ENCODE peak calls at places on chromosome 1, in ten cellular contexts. One of them, this sample, is unnamed. For H3K4me1, the result is how much of the 10 kb centered on the place peaks cover.

GRCh38 chr1:36156329-36157114 is 562 bp downstream of the MAP7D1 start:
- DNase-seq in NT2/D1: peak
- DNase-seq in PC-9: no peak
- DNase-seq in body of pancreas: peak
- DNase-seq in tibial nerve: peak
- DNase-seq in uterus: peak
- DNase-seq in lower lobe of right lung: peak
- DNase-seq in A549: peak
- DNase-seq in cardiac muscle cell: peak
- DNase-seq in GM23248: peak
- DNase-seq in this sample: peak

GRCh38 chr1:8525291-8526275 is 207.7 kb downstream of the SLC45A1 start:
- DNase-seq in NT2/D1: peak
- DNase-seq in PC-9: peak
- DNase-seq in body of pancreas: peak
- DNase-seq in tibial nerve: peak
- DNase-seq in uterus: peak
- DNase-seq in lower lobe of right lung: peak
- DNase-seq in A549: peak
- DNase-seq in cardiac muscle cell: peak
- DNase-seq in GM23248: peak
- DNase-seq in this sample: peak

GRCh38 chr1:30763654-30764248 is 6.2 kb upstream of the LAPTM5 start:
- DNase-seq in NT2/D1: no peak
- DNase-seq in PC-9: no peak
- DNase-seq in body of pancreas: no peak
- DNase-seq in tibial nerve: no peak
- DNase-seq in uterus: peak
- DNase-seq in lower lobe of right lung: no peak
- DNase-seq in A549: no peak
- DNase-seq in cardiac muscle cell: no peak
- DNase-seq in GM23248: peak
- DNase-seq in this sample: peak

GRCh38 chr1:161928056-161928455 is 95.6 kb downstream of the OLFML2B start:
- DNase-seq in NT2/D1: no peak
- DNase-seq in PC-9: no peak
- DNase-seq in body of pancreas: no peak
- DNase-seq in tibial nerve: no peak
- DNase-seq in uterus: no peak
- DNase-seq in lower lobe of right lung: no peak
- DNase-seq in A549: no peak
- DNase-seq in cardiac muscle cell: no peak
- DNase-seq in GM23248: no peak
- DNase-seq in this sample: no peak

GRCh38 chr1:119462964-119463363 is 44.0 kb upstream of the HSD3B1 start:
- DNase-seq in NT2/D1: no peak
- DNase-seq in PC-9: no peak
- DNase-seq in body of pancreas: no peak
- DNase-seq in tibial nerve: no peak
- DNase-seq in uterus: no peak
- DNase-seq in lower lobe of right lung: no peak
- DNase-seq in A549: no peak
- DNase-seq in cardiac muscle cell: no peak
- DNase-seq in GM23248: no peak
- DNase-seq in this sample: no peak

GRCh38 chr1:89590341-89591080 is 42.4 kb upstream of the LRRC8C start:
- DNase-seq in NT2/D1: no peak
- DNase-seq in PC-9: no peak
- DNase-seq in body of pancreas: no peak
- DNase-seq in tibial nerve: no peak
- DNase-seq in uterus: no peak
- DNase-seq in lower lobe of right lung: no peak
- DNase-seq in A549: no peak
- DNase-seq in cardiac muscle cell: no peak
- DNase-seq in GM23248: peak
- DNase-seq in this sample: no peak

GRCh38 chr1:55876276-55877060 is 661.3 kb upstream of the USP24 start:
- DNase-seq in NT2/D1: no peak
- DNase-seq in PC-9: no peak
- DNase-seq in body of pancreas: no peak
- DNase-seq in tibial nerve: no peak
- DNase-seq in uterus: peak
- DNase-seq in lower lobe of right lung: no peak
- DNase-seq in A549: no peak
- DNase-seq in cardiac muscle cell: no peak
- DNase-seq in GM23248: no peak
- DNase-seq in this sample: no peak

GRCh38 chr1:48793863-48794262 is 17.2 kb upstream of the BEND5 start:
- DNase-seq in NT2/D1: no peak
- DNase-seq in PC-9: no peak
- DNase-seq in body of pancreas: no peak
- DNase-seq in tibial nerve: no peak
- DNase-seq in uterus: no peak
- DNase-seq in lower lobe of right lung: no peak
- DNase-seq in A549: no peak
- DNase-seq in cardiac muscle cell: no peak
- DNase-seq in GM23248: no peak
- DNase-seq in this sample: no peak

GRCh38 chr1:21897844-21898243 is 39.3 kb downstream of the HSPG2 start:
- DNase-seq in NT2/D1: no peak
- DNase-seq in PC-9: no peak
- DNase-seq in body of pancreas: no peak
- DNase-seq in tibial nerve: no peak
- DNase-seq in uterus: no peak
- DNase-seq in lower lobe of right lung: no peak
- DNase-seq in A549: no peak
- DNase-seq in cardiac muscle cell: no peak
- DNase-seq in GM23248: no peak
- DNase-seq in this sample: no peak

GRCh38 chr1:21899267-21899810 is 37.8 kb downstream of the HSPG2 start:
- DNase-seq in NT2/D1: no peak
- DNase-seq in PC-9: no peak
- DNase-seq in body of pancreas: no peak
- DNase-seq in tibial nerve: no peak
- DNase-seq in uterus: no peak
- DNase-seq in lower lobe of right lung: no peak
- DNase-seq in A549: no peak
- DNase-seq in cardiac muscle cell: no peak
- DNase-seq in GM23248: no peak
- DNase-seq in this sample: no peak

GRCh38 chr1:21899972-21900371 is 37.1 kb downstream of the HSPG2 start:
- DNase-seq in NT2/D1: no peak
- DNase-seq in PC-9: no peak
- DNase-seq in body of pancreas: no peak
- DNase-seq in tibial nerve: no peak
- DNase-seq in uterus: no peak
- DNase-seq in lower lobe of right lung: no peak
- DNase-seq in A549: no peak
- DNase-seq in cardiac muscle cell: peak
- DNase-seq in GM23248: no peak
- DNase-seq in this sample: peak

GRCh38 chr1:21896652-21897532 is 40.2 kb downstream of the HSPG2 start:
- DNase-seq in NT2/D1: no peak
- DNase-seq in PC-9: no peak
- DNase-seq in body of pancreas: peak
- DNase-seq in tibial nerve: peak
- DNase-seq in uterus: peak
- DNase-seq in lower lobe of right lung: peak
- DNase-seq in A549: no peak
- DNase-seq in cardiac muscle cell: peak
- DNase-seq in GM23248: peak
- DNase-seq in this sample: no peak

GRCh38 chr1:21898326-21899155 is 38.6 kb downstream of the HSPG2 start:
- DNase-seq in NT2/D1: no peak
- DNase-seq in PC-9: no peak
- DNase-seq in body of pancreas: no peak
- DNase-seq in tibial nerve: no peak
- DNase-seq in uterus: no peak
- DNase-seq in lower lobe of right lung: no peak
- DNase-seq in A549: no peak
- DNase-seq in cardiac muscle cell: no peak
- DNase-seq in GM23248: peak
- DNase-seq in this sample: peak
- H3K4me1 ChIP-seq in NT2/D1: under half
- H3K4me1 ChIP-seq in PC-9: under half
- H3K4me1 ChIP-seq in body of pancreas: under half
- H3K4me1 ChIP-seq in tibial nerve: half or more
- H3K4me1 ChIP-seq in uterus: half or more
- H3K4me1 ChIP-seq in lower lobe of right lung: half or more
- H3K4me1 ChIP-seq in A549: under half
- H3K4me1 ChIP-seq in cardiac muscle cell: under half
- H3K4me1 ChIP-seq in GM23248: half or more
- H3K4me1 ChIP-seq in this sample: half or more

DNA sequence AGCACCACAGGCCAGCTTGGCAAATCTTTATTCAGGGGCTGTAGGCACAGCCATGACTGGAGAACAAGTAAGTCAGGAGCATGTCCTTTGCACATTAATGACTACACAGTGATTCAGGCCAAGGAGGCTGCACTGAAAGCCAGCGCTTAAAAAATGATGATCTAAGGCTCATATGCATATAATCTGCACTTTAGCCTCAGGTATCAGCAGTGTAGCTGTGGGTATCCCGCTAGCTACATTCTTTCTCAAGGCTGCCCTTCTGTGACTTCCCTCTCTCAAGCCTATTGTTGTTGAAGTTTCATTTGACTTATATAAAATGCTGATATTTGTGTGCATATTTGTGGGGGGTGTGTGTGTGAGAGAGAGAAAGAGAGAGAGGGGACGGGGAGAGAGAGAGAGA is 62.6 kb upstream of the RGL1 start:
- DNase-seq in NT2/D1: no peak
- DNase-seq in PC-9: no peak
- DNase-seq in body of pancreas: no peak
- DNase-seq in tibial nerve: no peak
- DNase-seq in uterus: no peak
- DNase-seq in lower lobe of right lung: no peak
- DNase-seq in A549: no peak
- DNase-seq in cardiac muscle cell: no peak
- DNase-seq in GM23248: no peak
- DNase-seq in this sample: no peak
- H3K4me1 ChIP-seq in NT2/D1: under half
- H3K4me1 ChIP-seq in PC-9: under half
- H3K4me1 ChIP-seq in body of pancreas: under half
- H3K4me1 ChIP-seq in tibial nerve: under half
- H3K4me1 ChIP-seq in uterus: under half
- H3K4me1 ChIP-seq in lower lobe of right lung: under half
- H3K4me1 ChIP-seq in A549: under half
- H3K4me1 ChIP-seq in cardiac muscle cell: under half
- H3K4me1 ChIP-seq in GM23248: under half
- H3K4me1 ChIP-seq in this sample: under half

GRCh38 chr1:94858276-94858675 is 38.1 kb downstream of the SLC44A3 start:
- DNase-seq in NT2/D1: no peak
- DNase-seq in PC-9: peak
- DNase-seq in body of pancreas: no peak
- DNase-seq in tibial nerve: no peak
- DNase-seq in uterus: no peak
- DNase-seq in lower lobe of right lung: peak
- DNase-seq in A549: no peak
- DNase-seq in cardiac muscle cell: no peak
- DNase-seq in GM23248: peak
- DNase-seq in this sample: peak

GRCh38 chr1:94855307-94855700 is 35.1 kb downstream of the SLC44A3 start:
- DNase-seq in NT2/D1: no peak
- DNase-seq in PC-9: no peak
- DNase-seq in body of pancreas: no peak
- DNase-seq in tibial nerve: no peak
- DNase-seq in uterus: no peak
- DNase-seq in lower lobe of right lung: no peak
- DNase-seq in A549: no peak
- DNase-seq in cardiac muscle cell: no peak
- DNase-seq in GM23248: peak
- DNase-seq in this sample: no peak

GRCh38 chr1:94856868-94857267 is 36.7 kb downstream of the SLC44A3 start:
- DNase-seq in NT2/D1: no peak
- DNase-seq in PC-9: no peak
- DNase-seq in body of pancreas: no peak
- DNase-seq in tibial nerve: no peak
- DNase-seq in uterus: no peak
- DNase-seq in lower lobe of right lung: no peak
- DNase-seq in A549: no peak
- DNase-seq in cardiac muscle cell: no peak
- DNase-seq in GM23248: no peak
- DNase-seq in this sample: no peak

GRCh38 chr1:94854458-94855306 is 34.5 kb downstream of the SLC44A3 start:
- DNase-seq in NT2/D1: peak
- DNase-seq in PC-9: peak
- DNase-seq in body of pancreas: peak
- DNase-seq in tibial nerve: peak
- DNase-seq in uterus: peak
- DNase-seq in lower lobe of right lung: peak
- DNase-seq in A549: peak
- DNase-seq in cardiac muscle cell: peak
- DNase-seq in GM23248: peak
- DNase-seq in this sample: peak

GRCh38 chr1:94856004-94856403 is 35.8 kb downstream of the SLC44A3 start:
- DNase-seq in NT2/D1: no peak
- DNase-seq in PC-9: peak
- DNase-seq in body of pancreas: no peak
- DNase-seq in tibial nerve: no peak
- DNase-seq in uterus: no peak
- DNase-seq in lower lobe of right lung: no peak
- DNase-seq in A549: no peak
- DNase-seq in cardiac muscle cell: no peak
- DNase-seq in GM23248: no peak
- DNase-seq in this sample: no peak
- H3K4me1 ChIP-seq in NT2/D1: under half
- H3K4me1 ChIP-seq in PC-9: half or more
- H3K4me1 ChIP-seq in body of pancreas: under half
- H3K4me1 ChIP-seq in tibial nerve: under half
- H3K4me1 ChIP-seq in uterus: under half
- H3K4me1 ChIP-seq in lower lobe of right lung: under half
- H3K4me1 ChIP-seq in A549: under half
- H3K4me1 ChIP-seq in cardiac muscle cell: under half
- H3K4me1 ChIP-seq in GM23248: under half
- H3K4me1 ChIP-seq in this sample: under half

DNA sequence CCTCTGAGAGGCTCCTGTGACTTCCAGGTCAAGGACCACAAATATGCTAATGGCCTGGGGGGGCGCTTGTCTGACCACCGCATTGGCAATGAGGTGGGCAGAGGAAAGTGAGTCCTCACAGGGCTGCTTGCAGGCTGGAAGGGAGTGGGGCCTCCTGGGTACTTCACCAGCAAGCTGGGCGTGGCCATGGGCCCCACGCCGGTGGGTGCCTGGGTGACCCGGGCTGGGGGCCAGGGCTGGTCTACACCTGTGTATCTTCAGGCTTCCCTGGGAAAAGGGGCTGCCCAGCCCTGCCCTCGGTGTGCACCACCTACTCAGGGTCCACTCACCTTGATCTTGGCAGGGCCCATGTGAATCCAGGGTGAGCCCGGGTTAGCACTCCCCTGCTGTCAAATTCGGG is 167.4 kb downstream of the PRDM16 start:
- DNase-seq in NT2/D1: no peak
- DNase-seq in PC-9: no peak
- DNase-seq in body of pancreas: no peak
- DNase-seq in tibial nerve: no peak
- DNase-seq in uterus: no peak
- DNase-seq in lower lobe of right lung: no peak
- DNase-seq in A549: no peak
- DNase-seq in cardiac muscle cell: no peak
- DNase-seq in GM23248: no peak
- DNase-seq in this sample: no peak
- H3K4me1 ChIP-seq in NT2/D1: under half
- H3K4me1 ChIP-seq in PC-9: under half
- H3K4me1 ChIP-seq in body of pancreas: under half
- H3K4me1 ChIP-seq in tibial nerve: under half
- H3K4me1 ChIP-seq in uterus: under half
- H3K4me1 ChIP-seq in lower lobe of right lung: under half
- H3K4me1 ChIP-seq in A549: under half
- H3K4me1 ChIP-seq in cardiac muscle cell: under half
- H3K4me1 ChIP-seq in GM23248: under half
- H3K4me1 ChIP-seq in this sample: under half

This sample was measured in mesenchymal stem cell.